ENCODE peak calls at places on chromosome 6, in ten cellular contexts. Y is bronchial epithelial cell, C is B cell, L is keratinocyte, G is glutamatergic neuron, B is fibroblast of mammary gland, V is endothelial cell of umbilical vein, A is progenitor cell of endocrine pancreas, Q is lower leg skin, P is A673. M is an unnamed sample.

GRCh38 chr6:55265409-55266114 is 61.7 kb upstream of the GFRAL start:
- DNase-seq in Y (no peak), A (no peak), L (no peak), V (no peak), G (no peak), C (no peak), Q (no peak), B (no peak), P (no peak), M (no peak)

GRCh38 chr6:49151461-49151860 is 311.6 kb downstream of the MMUT start:
- DNase-seq in C (no peak), G (no peak), Y (no peak), V (no peak), A (no peak), B (peak), Q (no peak), P (no peak), L (no peak), M (no peak)

GRCh38 chr6:43149260-43149659 is 21.8 kb upstream of the SRF start:
- DNase-seq in B (no peak), Y (no peak), G (no peak), Q (no peak), P (peak), V (no peak), C (no peak), L (no peak), A (no peak), M (no peak)

GRCh38 chr6:27791182-27791939 is 120.8 kb downstream of the OR2B2 start:
- DNase-seq in Y (peak), V (peak), A (no peak), L (no peak), Q (no peak), C (no peak), G (peak), P (peak), B (peak), M (peak)

GRCh38 chr6:113172531-113172966 is 684.6 kb upstream of the MARCKS start:
- DNase-seq in A (no peak), L (no peak), G (no peak), Q (no peak), Y (no peak), C (no peak), V (peak), B (no peak), P (no peak), M (no peak)

GRCh38 chr6:73929421-73929820 is 233.4 kb downstream of the CD109 start:
- DNase-seq in C (no peak), L (peak), Y (peak), A (no peak), P (no peak), B (no peak), G (no peak), Q (no peak), V (no peak), M (no peak)

GRCh38 chr6:92847988-92848387 is 571.4 kb downstream of the EPHA7 start:
- DNase-seq in V (no peak), G (no peak), C (no peak), Y (no peak), Q (no peak), L (no peak), P (no peak), B (no peak), A (no peak), M (no peak)

GRCh38 chr6:13535306-13535705 is 39.1 kb upstream of the SIRT5 start:
- DNase-seq in G (no peak), P (no peak), L (no peak), B (no peak), Y (peak), Q (peak), A (no peak), V (no peak), C (no peak), M (no peak)

GRCh38 chr6:83185096-83185495 is 8.0 kb downstream of the PGM3 start:
- DNase-seq in A (no peak), L (no peak), B (no peak), G (no peak), P (no peak), V (no peak), C (no peak), Q (no peak), Y (peak), M (no peak)

GRCh38 chr6:67630146-67630545 is 1004.9 kb upstream of the ADGRB3 start:
- DNase-seq in V (peak), G (no peak), Q (no peak), C (no peak), Y (peak), L (no peak), B (peak), P (peak), A (no peak), M (no peak)

GRCh38 chr6:72084992-72085569 is 198.7 kb downstream of the RIMS1 start:
- DNase-seq in L (no peak), P (peak), Y (peak), G (no peak), B (peak), A (no peak), C (no peak), Q (no peak), V (peak), M (no peak)

GRCh38 chr6:26211963-26212362 is 124.7 kb downstream of the HFE start:
- DNase-seq in L (no peak), B (no peak), C (no peak), Y (no peak), P (no peak), G (no peak), V (no peak), Q (no peak), A (no peak), M (no peak)

GRCh38 chr6:17007749-17008148 is 94.1 kb upstream of the STMND1 start:
- DNase-seq in A (no peak), L (no peak), Y (no peak), B (no peak), C (no peak), P (no peak), Q (no peak), G (no peak), V (no peak), M (no peak)

GRCh38 chr6:33175436-33176069 is 16.7 kb downstream of the COL11A2 start:
- DNase-seq in B (no peak), Y (no peak), P (no peak), Q (no peak), L (no peak), A (no peak), V (no peak), G (no peak), C (no peak), M (no peak)

GRCh38 chr6:155004576-155005345 is 9.6 kb downstream of the TIAM2 start:
- DNase-seq in V (no peak), G (no peak), A (no peak), P (no peak), L (no peak), B (no peak), C (no peak), Q (peak), Y (no peak), M (no peak)

GRCh38 chr6:40106840-40107239 is 172.6 kb upstream of the MOCS1 start:
- DNase-seq in V (no peak), P (no peak), G (no peak), Q (no peak), L (no peak), A (no peak), B (no peak), Y (no peak), C (no peak), M (no peak)

GRCh38 chr6:16799279-16800193 is 38.3 kb upstream of the ATXN1 start:
- DNase-seq in Q (no peak), V (peak), P (peak), C (no peak), L (no peak), Y (peak), A (no peak), B (peak), G (no peak), M (no peak)

GRCh38 chr6:36355819-36356218 is 19.1 kb upstream of the BNIP5 start:
- DNase-seq in Q (no peak), V (no peak), C (no peak), L (no peak), Y (peak), B (no peak), P (no peak), G (no peak), A (no peak), M (no peak)

GRCh38 chr6:156883497-156884252 is 106.5 kb downstream of the ARID1B start:
- DNase-seq in V (peak), Q (no peak), A (no peak), G (no peak), P (no peak), L (no peak), B (peak), Y (peak), C (peak), M (peak)

GRCh38 chr6:152096863-152097496 is 289.5 kb downstream of the ESR1 start:
- DNase-seq in L (no peak), A (no peak), P (peak), Q (no peak), C (no peak), G (no peak), Y (peak), V (peak), B (peak), M (no peak)

GRCh38 chr6:167817729-167818128 is 9.0 kb upstream of the AFDN start:
- DNase-seq in C (no peak), B (no peak), A (no peak), V (no peak), L (no peak), Y (no peak), P (no peak), Q (no peak), G (no peak), M (no peak)

GRCh38 chr6:37460805-37461204 is 27.8 kb downstream of the CMTR1 start:
- DNase-seq in Q (peak), P (no peak), L (no peak), Y (no peak), B (no peak), A (no peak), G (no peak), V (no peak), C (no peak), M (no peak)

GRCh38 chr6:96761794-96762193 is 75.5 kb downstream of the GPR63 start:
- DNase-seq in Q (no peak), Y (no peak), V (no peak), P (no peak), B (no peak), G (no peak), C (no peak), L (no peak), A (no peak), M (no peak)

GRCh38 chr6:168456907-168457771 is 16.2 kb downstream of the SMOC2 start:
- DNase-seq in B (no peak), C (no peak), Y (peak), V (no peak), Q (no peak), A (no peak), L (no peak), P (no peak), G (no peak), M (no peak)

GRCh38 chr6:5205877-5206840 is 54.6 kb downstream of the LYRM4 start:
- DNase-seq in C (no peak), P (peak), V (peak), Y (peak), Q (peak), B (no peak), G (no peak), L (no peak), A (no peak), M (no peak)

DNA sequence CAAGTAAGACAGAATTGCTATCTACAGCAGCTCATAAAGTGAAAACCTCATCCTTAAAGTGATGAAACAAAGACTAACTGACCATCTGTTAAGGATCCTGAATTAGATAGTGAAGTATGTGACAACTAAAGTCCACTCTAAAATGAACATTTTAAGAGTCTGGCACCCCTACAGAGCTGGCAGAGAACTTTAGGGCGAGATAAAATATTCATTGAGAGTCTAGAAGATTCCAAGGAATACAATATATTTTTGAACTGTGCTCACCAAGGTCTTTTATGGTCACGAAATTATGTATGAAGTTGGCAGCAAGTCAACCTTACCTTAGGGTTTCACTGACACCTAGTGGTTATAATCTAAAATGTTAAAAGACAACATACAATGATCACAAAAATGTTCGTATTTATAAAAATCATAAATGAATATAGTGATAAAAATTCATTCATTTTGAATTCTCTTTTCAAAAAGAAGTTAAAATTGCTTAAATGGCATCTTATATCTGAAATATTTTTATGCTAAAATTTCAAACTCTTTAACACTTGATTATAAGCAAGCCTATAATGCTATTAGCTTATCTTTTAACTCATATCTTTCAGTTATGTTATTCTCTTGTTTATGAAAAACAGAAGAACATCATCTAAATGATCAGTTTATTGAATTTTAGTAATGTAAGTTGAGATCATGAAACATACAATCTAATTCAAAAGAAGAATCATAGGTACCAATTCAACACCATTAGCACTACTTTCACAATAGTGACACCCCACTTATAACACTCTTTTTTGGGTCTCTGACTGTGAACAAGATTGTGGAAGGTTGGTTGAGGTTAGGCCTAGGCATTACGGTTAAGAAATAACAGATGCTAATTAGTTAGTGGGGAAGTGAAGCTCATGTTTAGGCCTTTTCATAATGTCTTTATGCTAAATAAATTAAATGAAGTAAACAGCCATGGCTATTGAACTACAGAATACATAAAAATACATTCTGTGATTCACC is 27.5 kb downstream of the RSPH3 start:
- DNase-seq in L (peak), Q (no peak), B (peak), A (no peak), P (peak), Y (peak), G (no peak), C (peak), V (peak), M (no peak)
- TF ChIP-seq CTCF in L (no peak), Q (no peak), B (peak), A (peak), P (peak), Y (peak), G (peak), C (peak), V (no peak), M (peak)

DNA sequence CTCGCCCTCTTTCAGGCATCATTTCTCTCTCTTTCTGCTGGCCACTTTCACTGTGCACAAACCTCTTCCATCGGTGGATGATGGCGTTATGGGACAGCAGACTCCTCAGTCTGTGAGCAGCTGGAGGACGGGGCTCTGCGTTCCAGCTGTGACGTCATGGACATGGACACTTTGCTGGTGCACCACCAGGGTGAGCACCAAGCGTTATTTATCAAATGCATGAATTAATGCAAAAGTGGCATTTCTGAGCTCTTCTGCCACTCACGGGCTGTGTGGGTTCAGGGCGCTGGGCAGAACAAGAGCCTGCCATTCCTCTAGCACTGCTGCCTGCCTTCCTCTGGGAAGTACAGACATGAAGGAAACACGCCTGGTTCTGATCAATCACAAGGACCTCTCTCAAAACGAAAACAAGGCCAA is 82.9 kb upstream of the MPC1 start:
- DNase-seq in Y (no peak), Q (peak), L (no peak), C (no peak), V (no peak), A (no peak), G (peak), P (peak), B (peak), M (no peak)
- TF ChIP-seq CTCF in Y (no peak), Q (no peak), L (no peak), C (no peak), V (no peak), A (no peak), G (no peak), P (peak), B (peak), M (no peak)

GRCh38 chr6:165468836-165469235 is 159.4 kb upstream of the C6orf118 start:
- DNase-seq in C (no peak), V (no peak), P (no peak), G (no peak), B (no peak), L (no peak), A (no peak), Q (no peak), Y (no peak), M (no peak)
- TF ChIP-seq CTCF in C (no peak), V (no peak), P (no peak), G (no peak), B (no peak), L (no peak), A (no peak), Q (no peak), Y (no peak), M (no peak)

DNA sequence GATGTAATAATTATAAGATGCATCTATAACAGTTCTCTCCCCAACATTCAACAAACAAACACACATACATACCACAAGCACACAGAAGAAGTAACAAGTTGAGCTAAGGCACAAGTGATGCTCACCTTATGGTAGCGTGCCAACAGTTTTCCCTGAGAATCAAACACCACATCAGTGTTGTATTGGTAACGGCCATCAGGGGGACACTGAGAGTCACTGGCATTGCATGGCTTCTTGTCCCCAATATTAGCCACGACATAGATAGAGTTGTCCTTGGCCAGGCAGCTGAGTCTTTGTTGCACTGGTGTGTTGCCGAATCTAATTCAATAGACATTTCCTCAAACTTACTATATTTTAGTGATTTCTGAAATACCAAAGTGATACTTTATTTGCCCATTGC is 14.8 kb upstream of the VNN1 start:
- DNase-seq in V (no peak), Q (no peak), A (no peak), G (no peak), P (no peak), B (no peak), L (no peak), C (no peak), Y (no peak), M (no peak)
- TF ChIP-seq CTCF in V (no peak), Q (no peak), A (peak), G (peak), P (peak), B (no peak), L (no peak), C (no peak), Y (no peak), M (no peak)

GRCh38 chr6:135183532-135184440 is 2.7 kb downstream of the MYB start:
- DNase-seq in V (peak), G (peak), C (peak), Q (no peak), L (peak), P (peak), Y (peak), A (peak), B (peak), M (peak)
- TF ChIP-seq CTCF in V (peak), G (peak), C (peak), Q (no peak), L (peak), P (peak), Y (peak), A (peak), B (peak), M (peak)

DNA sequence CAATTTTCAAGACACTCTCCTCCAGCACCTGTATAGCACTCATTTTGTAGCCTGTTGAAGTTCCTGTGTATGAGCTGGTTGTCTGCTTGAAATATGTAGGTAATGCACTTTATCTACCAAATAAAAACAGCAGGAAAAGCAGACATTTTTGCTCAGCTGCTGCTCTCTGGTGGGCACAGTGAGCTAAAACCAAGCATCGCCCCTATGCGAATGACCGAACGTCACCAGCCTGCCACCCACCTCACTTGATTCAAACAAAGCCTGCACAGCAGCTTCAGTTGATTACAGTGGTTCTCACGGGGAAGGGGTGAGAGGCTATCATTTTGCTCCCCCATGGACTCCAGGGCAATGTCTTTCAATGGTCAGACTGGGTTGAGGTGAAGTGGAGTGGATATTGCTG is 185.7 kb downstream of the SASH1 start:
- DNase-seq in Q (no peak), C (no peak), A (no peak), V (no peak), L (no peak), Y (no peak), B (no peak), P (peak), G (no peak), M (no peak)
- TF ChIP-seq CTCF in Q (no peak), C (no peak), A (peak), V (no peak), L (peak), Y (no peak), B (peak), P (peak), G (no peak), M (no peak)

DNA sequence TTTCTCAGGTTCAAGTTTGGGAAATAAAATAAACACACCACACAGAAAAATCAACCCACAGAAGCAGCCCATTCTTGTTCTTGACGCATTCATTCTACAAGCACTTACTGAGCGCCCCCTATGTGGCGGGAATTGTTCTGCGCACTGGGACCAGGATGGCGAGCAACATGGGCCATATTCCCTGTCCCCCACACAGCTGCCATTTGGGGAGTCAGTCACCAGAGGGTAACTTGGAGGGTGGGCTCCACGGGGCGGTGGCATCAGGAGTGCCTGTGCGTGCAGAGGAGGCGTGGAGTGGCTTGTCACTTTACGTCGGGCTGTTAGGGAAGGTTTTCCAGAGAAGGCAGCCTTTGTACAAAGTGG is 185.0 kb upstream of the PDE10A start:
- DNase-seq in V (no peak), B (no peak), C (peak), P (no peak), L (no peak), G (no peak), A (no peak), Y (no peak), Q (no peak), M (no peak)
- TF ChIP-seq CTCF in V (no peak), B (no peak), C (no peak), P (peak), L (no peak), G (peak), A (peak), Y (no peak), Q (no peak), M (peak)